ENCODE peak calls at places on chromosomes 3 and 15, in ten cellular contexts. P, X, W, J, H, I, S, N, Z and L are unnamed samples.

GRCh38 chr15:28944286-28944685 is 58.5 kb downstream of the APBA2 start:
- DNase-seq in P (no peak), X (no peak), W (no peak), J (peak), H (no peak), I (no peak), S (no peak), N (no peak), Z (no peak), L (no peak)

GRCh38 chr15:43465105-43465504 is 27.9 kb downstream of the TP53BP1 start:
- DNase-seq in P (peak), X (no peak), W (no peak), J (no peak), H (no peak), I (no peak), S (peak), N (no peak), Z (no peak), L (no peak)

GRCh38 chr15:58957101-58957973 is 23.9 kb upstream of the SLTM start:
- DNase-seq in P (peak), X (peak), W (peak), J (peak), H (no peak), I (peak), S (peak), N (peak), Z (peak), L (peak)

GRCh38 chr3:98726084-98726483 is 37.1 kb upstream of the ST3GAL6 start:
- DNase-seq in P (peak), X (no peak), W (no peak), J (no peak), H (no peak), I (no peak), S (peak), N (no peak), Z (no peak), L (no peak)

GRCh38 chr15:66851226-66852063 is 149.4 kb downstream of the SMAD6 start:
- DNase-seq in P (peak), X (peak), W (peak), J (peak), H (peak), I (peak), S (peak), N (peak), Z (peak), L (peak)

GRCh38 chr3:33579181-33579510 is 138.9 kb downstream of the CLASP2 start:
- DNase-seq in P (no peak), X (no peak), W (no peak), J (no peak), H (no peak), I (no peak), S (no peak), N (no peak), Z (no peak), L (no peak)

GRCh38 chr3:129230311-129231019 is 18.9 kb upstream of the COPG1 start:
- DNase-seq in P (peak), X (no peak), W (no peak), J (no peak), H (no peak), I (no peak), S (peak), N (no peak), Z (no peak), L (peak)

GRCh38 chr3:174700736-174701135 is 158.4 kb upstream of the NAALADL2 start:
- DNase-seq in P (no peak), X (no peak), W (no peak), J (no peak), H (no peak), I (no peak), S (no peak), N (no peak), Z (no peak), L (no peak)

GRCh38 chr3:157807286-157807685 is 298.9 kb downstream of the SHOX2 start:
- DNase-seq in P (peak), X (no peak), W (no peak), J (no peak), H (no peak), I (no peak), S (no peak), N (no peak), Z (no peak), L (no peak)

GRCh38 chr3:13879102-13879945 is 547 bp downstream of the WNT7A start:
- DNase-seq in P (no peak), X (no peak), W (peak), J (peak), H (no peak), I (no peak), S (no peak), N (no peak), Z (no peak), L (no peak)

GRCh38 chr3:163582967-163583366 is 1495.3 kb downstream of the SI start:
- DNase-seq in P (no peak), X (no peak), W (no peak), J (no peak), H (no peak), I (no peak), S (no peak), N (no peak), Z (no peak), L (no peak)

GRCh38 chr15:52262364-52262763 is 33.2 kb downstream of the MYO5C start:
- DNase-seq in P (peak), X (no peak), W (no peak), J (no peak), H (no peak), I (no peak), S (no peak), N (no peak), Z (no peak), L (no peak)

GRCh38 chr3:108175352-108175751 is 46.9 kb downstream of the IFT57 start:
- DNase-seq in P (peak), X (no peak), W (no peak), J (no peak), H (no peak), I (no peak), S (no peak), N (no peak), Z (no peak), L (no peak)

GRCh38 chr15:25707656-25708365 is 155.3 kb downstream of the ATP10A start:
- DNase-seq in P (no peak), X (no peak), W (no peak), J (no peak), H (no peak), I (no peak), S (no peak), N (no peak), Z (no peak), L (no peak)

GRCh38 chr3:15426579-15427118 is 695 bp downstream of the METTL6 start:
- DNase-seq in P (no peak), X (no peak), W (no peak), J (no peak), H (no peak), I (no peak), S (no peak), N (no peak), Z (no peak), L (peak)

GRCh38 chr3:72279631-72280041 is 494.7 kb upstream of the PROK2 start:
- DNase-seq in P (no peak), X (no peak), W (no peak), J (no peak), H (no peak), I (no peak), S (no peak), N (no peak), Z (no peak), L (no peak)

GRCh38 chr3:98855811-98856400 is 45.6 kb downstream of the DCBLD2 start:
- DNase-seq in P (peak), X (no peak), W (no peak), J (no peak), H (no peak), I (no peak), S (peak), N (peak), Z (no peak), L (no peak)

GRCh38 chr15:77384086-77384485 is 35.8 kb downstream of the PEAK1 start:
- DNase-seq in P (no peak), X (no peak), W (no peak), J (no peak), H (no peak), I (no peak), S (no peak), N (no peak), Z (no peak), L (no peak)

GRCh38 chr3:31762016-31762764 is 218.9 kb downstream of the OSBPL10 start:
- DNase-seq in P (no peak), X (no peak), W (no peak), J (no peak), H (no peak), I (no peak), S (no peak), N (no peak), Z (no peak), L (no peak)

GRCh38 chr3:152738656-152739055 is 96.3 kb upstream of the P2RY1 start:
- DNase-seq in P (peak), X (no peak), W (no peak), J (no peak), H (no peak), I (no peak), S (no peak), N (no peak), Z (no peak), L (no peak)

GRCh38 chr15:40313531-40314398 is 6.0 kb upstream of the PLCB2 start:
- DNase-seq in P (peak), X (peak), W (no peak), J (peak), H (peak), I (peak), S (no peak), N (peak), Z (peak), L (no peak)

GRCh38 chr15:31069360-31070000 is 32.0 kb downstream of the TRPM1 start:
- DNase-seq in P (no peak), X (no peak), W (no peak), J (no peak), H (no peak), I (peak), S (no peak), N (no peak), Z (no peak), L (no peak)

GRCh38 chr3:31546152-31546551 is 13.4 kb downstream of the STT3B start:
- DNase-seq in P (no peak), X (no peak), W (no peak), J (no peak), H (peak), I (no peak), S (no peak), N (no peak), Z (no peak), L (no peak)

GRCh38 chr15:69573815-69574472 is 121.3 kb downstream of the RPLP1 start:
- DNase-seq in P (peak), X (no peak), W (no peak), J (no peak), H (no peak), I (no peak), S (no peak), N (no peak), Z (no peak), L (no peak)

GRCh38 chr15:30872341-30872748 is 31.4 kb upstream of the FAN1 start:
- DNase-seq in P (peak), X (no peak), W (no peak), J (no peak), H (no peak), I (no peak), S (no peak), N (no peak), Z (no peak), L (no peak)

GRCh38 chr15:36643551-36643950 is 64.1 kb downstream of the CDIN1 start:
- DNase-seq in P (peak), X (no peak), W (no peak), J (no peak), H (no peak), I (no peak), S (no peak), N (no peak), Z (no peak), L (no peak)

GRCh38 chr15:40891810-40892448 is 2.3 kb upstream of the VPS18 start:
- DNase-seq in P (peak), X (no peak), W (peak), J (no peak), H (no peak), I (peak), S (peak), N (no peak), Z (no peak), L (peak)